ENCODE peak calls at places on chromosome 11, in four cellular contexts. One of them, this sample, is unnamed. For H3K9me3, the result is how much of the 10 kb centered on the place peaks cover.

GRCh38 chr11:75663808-75664207 is 5.0 kb downstream of the MAP6 start:
- DNase-seq in heart right ventricle: no peak
- DNase-seq in A673: peak
- DNase-seq in adrenal gland: no peak
- DNase-seq in this sample: no peak

GRCh38 chr11:100719809-100720221 is 32.7 kb downstream of the ARHGAP42 start:
- DNase-seq in A673: peak
- DNase-seq in adrenal gland: peak
- DNase-seq in heart right ventricle: peak
- DNase-seq in this sample: no peak

GRCh38 chr11:120013325-120014250 is 124.3 kb downstream of the TRIM29 start:
- DNase-seq in A673: peak
- DNase-seq in adrenal gland: peak
- DNase-seq in heart right ventricle: peak
- DNase-seq in this sample: no peak

GRCh38 chr11:75112200-75112599 is 15.5 kb upstream of the OR2AT4 start:
- DNase-seq in heart right ventricle: no peak
- DNase-seq in adrenal gland: no peak
- DNase-seq in A673: no peak
- DNase-seq in this sample: no peak

GRCh38 chr11:106156290-106156937 is 79.0 kb downstream of the AASDHPPT start:
- DNase-seq in heart right ventricle: no peak
- DNase-seq in A673: peak
- DNase-seq in adrenal gland: peak
- DNase-seq in this sample: no peak

GRCh38 chr11:65165847-65166317 is 4.2 kb upstream of the SPDYC start:
- DNase-seq in adrenal gland: no peak
- DNase-seq in A673: no peak
- DNase-seq in heart right ventricle: no peak
- DNase-seq in this sample: no peak

GRCh38 chr11:104319396-104319795 is 155.4 kb upstream of the PDGFD start:
- DNase-seq in A673: no peak
- DNase-seq in adrenal gland: no peak
- DNase-seq in heart right ventricle: no peak
- DNase-seq in this sample: no peak

GRCh38 chr11:45651156-45651555 is 14.3 kb downstream of the CHST1 start:
- DNase-seq in adrenal gland: no peak
- DNase-seq in heart right ventricle: no peak
- DNase-seq in A673: no peak
- DNase-seq in this sample: peak

GRCh38 chr11:21485011-21485410 is 707.9 kb upstream of the ANO5 start:
- DNase-seq in heart right ventricle: no peak
- DNase-seq in A673: no peak
- DNase-seq in adrenal gland: no peak
- DNase-seq in this sample: no peak

GRCh38 chr11:132632641-132633124 is 899.6 kb downstream of the OPCML start:
- DNase-seq in adrenal gland: no peak
- DNase-seq in heart right ventricle: peak
- DNase-seq in A673: peak
- DNase-seq in this sample: no peak
- H3K9me3 ChIP-seq in adrenal gland: under half
- H3K9me3 ChIP-seq in heart right ventricle: under half
- H3K9me3 ChIP-seq in A673: under half
- H3K9me3 ChIP-seq in this sample: under half

DNA sequence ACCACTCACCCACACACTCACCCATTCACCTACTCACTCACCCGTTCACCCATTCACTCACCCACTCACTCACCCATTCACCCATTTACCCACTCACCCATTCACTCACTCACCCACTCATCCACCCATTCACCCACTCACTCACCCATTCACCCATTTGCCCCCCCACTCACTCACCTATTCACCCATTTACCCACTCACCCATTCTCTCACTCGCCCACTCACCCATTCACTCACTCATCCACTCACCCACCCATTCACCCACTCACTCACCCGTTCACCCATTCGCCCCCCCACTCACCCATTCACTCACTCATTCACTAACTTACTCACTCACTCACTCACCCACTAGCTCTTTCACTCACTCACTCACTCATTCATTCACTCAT is 15.0 kb downstream of the MUC5AC start:
- DNase-seq in adrenal gland: no peak
- DNase-seq in A673: no peak
- DNase-seq in heart right ventricle: no peak
- DNase-seq in this sample: no peak
- H3K9me3 ChIP-seq in adrenal gland: under half
- H3K9me3 ChIP-seq in A673: under half
- H3K9me3 ChIP-seq in heart right ventricle: under half
- H3K9me3 ChIP-seq in this sample: under half

DNA sequence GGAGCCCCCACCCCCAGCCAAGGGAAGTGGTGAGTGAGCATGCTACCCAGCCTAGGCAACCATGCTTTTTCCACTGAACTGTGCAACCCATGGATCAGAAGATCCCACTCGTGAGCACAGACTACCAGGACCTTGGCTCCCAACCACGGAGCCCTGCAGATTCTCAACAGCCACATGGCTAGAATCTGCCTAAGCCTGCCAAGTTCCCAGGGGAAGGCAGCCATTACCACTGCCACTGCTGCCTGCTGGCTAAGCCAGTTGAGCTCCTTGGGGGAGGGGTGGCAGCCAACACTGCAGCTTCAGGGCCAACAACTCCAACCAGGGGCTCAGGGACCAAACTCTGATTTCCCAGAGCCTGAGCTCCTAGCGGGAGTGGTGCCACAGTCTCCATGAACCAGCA is 195.8 kb downstream of the DLG2 start:
- DNase-seq in A673: no peak
- DNase-seq in heart right ventricle: peak
- DNase-seq in adrenal gland: no peak
- DNase-seq in this sample: no peak
- H3K9me3 ChIP-seq in A673: under half
- H3K9me3 ChIP-seq in heart right ventricle: under half
- H3K9me3 ChIP-seq in adrenal gland: under half
- H3K9me3 ChIP-seq in this sample: under half

GRCh38 chr11:133819114-133819513 is 26.2 kb downstream of the SPATA19 start:
- DNase-seq in A673: no peak
- DNase-seq in heart right ventricle: no peak
- DNase-seq in adrenal gland: no peak
- DNase-seq in this sample: no peak
- H3K9me3 ChIP-seq in A673: under half
- H3K9me3 ChIP-seq in heart right ventricle: under half
- H3K9me3 ChIP-seq in adrenal gland: under half
- H3K9me3 ChIP-seq in this sample: under half

DNA sequence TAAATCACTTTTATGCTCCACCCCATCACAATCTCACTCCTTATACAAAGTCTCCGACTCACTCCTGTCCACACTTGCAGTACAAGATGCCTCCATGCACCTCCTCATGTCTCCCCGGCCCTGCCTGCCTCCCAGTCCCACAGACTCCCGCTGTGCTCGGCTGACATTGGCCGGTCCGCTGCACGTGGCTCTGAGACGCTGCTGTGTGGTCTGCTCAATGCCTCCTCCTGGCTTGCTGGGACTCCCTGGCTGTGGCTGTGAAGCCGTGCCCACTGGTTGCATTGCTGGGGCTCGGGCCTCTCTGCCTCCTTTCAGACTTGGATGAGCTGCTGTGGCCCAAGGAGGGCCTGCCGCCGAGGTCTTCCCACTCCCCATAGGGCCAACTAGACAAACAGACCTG is 224.0 kb upstream of the B3GAT1 start:
- DNase-seq in A673: no peak
- DNase-seq in adrenal gland: no peak
- DNase-seq in heart right ventricle: no peak
- DNase-seq in this sample: no peak
- H3K9me3 ChIP-seq in A673: under half
- H3K9me3 ChIP-seq in adrenal gland: under half
- H3K9me3 ChIP-seq in heart right ventricle: under half
- H3K9me3 ChIP-seq in this sample: under half

GRCh38 chr11:133606122-133606521 is 73.8 kb upstream of the OPCML start:
- DNase-seq in adrenal gland: no peak
- DNase-seq in heart right ventricle: no peak
- DNase-seq in A673: no peak
- DNase-seq in this sample: no peak
- H3K9me3 ChIP-seq in adrenal gland: under half
- H3K9me3 ChIP-seq in heart right ventricle: under half
- H3K9me3 ChIP-seq in A673: under half
- H3K9me3 ChIP-seq in this sample: under half

This sample was measured in vagina.